ENCODE peak calls at places on chromosomes 6 and 20, in four cellular contexts. E, U, A and P are unnamed samples.

GRCh38 chr20:58871533-58872102 is 19.1 kb downstream of the GNAS start:
- DNase-seq in E (no peak), U (no peak), A (no peak), P (no peak)

GRCh38 chr6:95654176-95654575 is 76.8 kb downstream of the MANEA start:
- DNase-seq in E (no peak), U (no peak), A (no peak), P (no peak)

GRCh38 chr6:121932071-121933009 is 467.1 kb upstream of the HSF2 start:
- DNase-seq in E (peak), U (peak), A (no peak), P (no peak)

GRCh38 chr20:41714030-41714429 is 95.9 kb upstream of the CHD6 start:
- DNase-seq in E (no peak), U (no peak), A (no peak), P (no peak)

GRCh38 chr6:128713461-128713860 is 169.5 kb upstream of the LAMA2 start:
- DNase-seq in E (no peak), U (no peak), A (no peak), P (no peak)

GRCh38 chr6:89260310-89260709 is 43.2 kb upstream of the GABRR1 start:
- DNase-seq in E (no peak), U (no peak), A (no peak), P (no peak)

GRCh38 chr6:73285674-73286283 is 22.8 kb upstream of the KHDC1 start:
- DNase-seq in E (no peak), U (peak), A (no peak), P (peak)

GRCh38 chr20:59526242-59527225 is 77.8 kb upstream of the PHACTR3 start:
- DNase-seq in E (no peak), U (no peak), A (no peak), P (no peak)

GRCh38 chr6:162493917-162494316 is 233.6 kb downstream of the PRKN start:
- DNase-seq in E (no peak), U (no peak), A (no peak), P (no peak)

GRCh38 chr6:53862517-53863457 is 68.0 kb downstream of the LRRC1 start:
- DNase-seq in E (no peak), U (peak), A (no peak), P (no peak)

GRCh38 chr6:5471637-5472430 is 210.5 kb downstream of the FARS2 start:
- DNase-seq in E (no peak), U (no peak), A (no peak), P (no peak)